ENCODE peak calls at places on chromosomes 6 and 20, in five cellular contexts. U, P, A, R and C are unnamed samples.

GRCh38 chr6:44028767-44029166 is 98.5 kb downstream of the MRPL14 start:
- DNase-seq in R (no peak), P (peak), A (no peak), U (no peak), C (peak)

GRCh38 chr20:1415667-1416468 is 23.0 kb upstream of the FKBP1A start:
- DNase-seq in P (peak), A (no peak), U (peak), R (no peak), C (no peak)

GRCh38 chr20:48632825-48633619 is 194.8 kb downstream of the PREX1 start:
- DNase-seq in A (no peak), U (no peak), R (no peak), P (no peak), C (no peak)

GRCh38 chr6:116218866-116219265 is 35.0 kb downstream of the TSPYL4 start:
- DNase-seq in U (no peak), P (no peak), A (no peak), R (no peak), C (no peak)

GRCh38 chr6:143620461-143620860 is 57.3 kb upstream of the PHACTR2 start:
- DNase-seq in R (no peak), A (no peak), U (peak), P (no peak), C (no peak)

GRCh38 chr6:153963352-153963751 is 75.7 kb upstream of the OPRM1 start:
- DNase-seq in U (no peak), R (no peak), P (no peak), A (no peak), C (no peak)

GRCh38 chr6:101931766-101932165 is 538.3 kb downstream of the GRIK2 start:
- DNase-seq in U (no peak), R (no peak), A (no peak), P (no peak), C (no peak)

GRCh38 chr20:45343445-45343866 is 4.8 kb downstream of the SDC4 start:
- DNase-seq in U (no peak), A (no peak), P (peak), R (no peak), C (no peak)

GRCh38 chr6:144352310-144352709 is 67.2 kb downstream of the UTRN start:
- DNase-seq in P (no peak), U (peak), A (no peak), R (no peak), C (no peak)

GRCh38 chr6:35318200-35318844 is 20.7 kb downstream of the DEF6 start:
- DNase-seq in R (peak), A (peak), P (peak), U (peak), C (peak)

GRCh38 chr6:149929422-149929821 is 6.5 kb upstream of the RAET1G start:
- DNase-seq in A (no peak), P (no peak), R (no peak), U (no peak), C (no peak)

GRCh38 chr6:27889275-27889627 is 22.9 kb downstream of the OR2B2 start:
- DNase-seq in A (no peak), P (no peak), R (no peak), U (peak), C (no peak)

GRCh38 chr6:64817525-64817924 is 889.5 kb downstream of the EYS start:
- DNase-seq in R (no peak), U (no peak), A (no peak), P (no peak), C (no peak)

GRCh38 chr20:326645-327031 is 1.3 kb downstream of the SOX12 start:
- DNase-seq in U (no peak), A (peak), R (peak), P (no peak), C (peak)

GRCh38 chr20:401682-402495 is 6.2 kb upstream of the RBCK1 start:
- DNase-seq in P (no peak), R (no peak), U (peak), A (no peak), C (no peak)

GRCh38 chr6:21135484-21136005 is 458.0 kb upstream of the SOX4 start:
- DNase-seq in U (no peak), R (no peak), P (no peak), A (no peak), C (no peak)

GRCh38 chr20:34001378-34001777 is 7.7 kb downstream of the RALY start:
- DNase-seq in P (no peak), R (no peak), U (no peak), A (no peak), C (no peak)

GRCh38 chr6:4776967-4777925 is 1.0 kb downstream of the CDYL start:
- DNase-seq in A (no peak), P (peak), U (peak), R (no peak), C (peak)

GRCh38 chr6:126661646-126662045 is 321.7 kb downstream of the CENPW start:
- DNase-seq in R (no peak), P (no peak), A (no peak), U (peak), C (no peak)

GRCh38 chr6:53199156-53199555 is 50.5 kb upstream of the GCM1 start:
- DNase-seq in U (no peak), R (no peak), A (no peak), P (no peak), C (no peak)

GRCh38 chr20:51597389-51598231 is 55.1 kb upstream of the NFATC2 start:
- DNase-seq in A (no peak), U (no peak), P (no peak), R (no peak), C (no peak)

GRCh38 chr6:80541186-80541585 is 434.7 kb downstream of the BCKDHB start:
- DNase-seq in A (no peak), R (no peak), U (peak), P (no peak), C (no peak)

GRCh38 chr6:71190809-71191208 is 97.8 kb upstream of the OGFRL1 start:
- DNase-seq in R (no peak), U (peak), A (no peak), P (no peak), C (no peak)

GRCh38 chr6:29723666-29724588 is 693 bp downstream of the HLA-F start:
- DNase-seq in P (peak), R (peak), A (peak), U (no peak), C (peak)

GRCh38 chr6:156283091-156283490 is 494.1 kb upstream of the ARID1B start:
- DNase-seq in U (no peak), P (no peak), R (no peak), A (no peak), C (no peak)

GRCh38 chr6:156816505-156816904 is 39.3 kb downstream of the ARID1B start:
- DNase-seq in U (peak), A (no peak), P (peak), R (no peak), C (peak)

GRCh38 chr6:79431469-79431868 is 105.8 kb downstream of the LCA5 start:
- DNase-seq in R (no peak), P (no peak), A (no peak), U (no peak), C (no peak)

GRCh38 chr6:83514877-83515466 is 2.6 kb downstream of the PRSS35 start:
- DNase-seq in A (no peak), P (peak), R (no peak), U (peak), C (no peak)

GRCh38 chr6:157148391-157149323 is 174.7 kb downstream of the TMEM242 start:
- DNase-seq in R (peak), P (no peak), A (peak), U (peak), C (no peak)

GRCh38 chr20:44586289-44586911 is 4.0 kb downstream of the PKIG start:
- DNase-seq in R (no peak), U (no peak), A (no peak), P (no peak), C (no peak)

GRCh38 chr6:38542031-38542430 is 97.7 kb downstream of the BTBD9 start:
- DNase-seq in P (no peak), R (no peak), A (no peak), U (peak), C (no peak)

GRCh38 chr6:133767571-133767970 is 121.3 kb upstream of the TCF21 start:
- DNase-seq in A (no peak), R (no peak), U (peak), P (no peak), C (no peak)

GRCh38 chr6:140274548-140274947 is 900.1 kb upstream of the CITED2 start:
- DNase-seq in R (no peak), U (no peak), P (no peak), A (no peak), C (no peak)

GRCh38 chr20:51311636-51312479 is 230.7 kb downstream of the NFATC2 start:
- DNase-seq in P (no peak), A (no peak), R (no peak), U (no peak), C (no peak)

GRCh38 chr6:21049572-21049971 is 515.3 kb downstream of the CDKAL1 start:
- DNase-seq in R (no peak), P (no peak), A (no peak), U (peak), C (no peak)

GRCh38 chr6:127963495-127963894 is 62.6 kb upstream of the THEMIS start:
- DNase-seq in P (no peak), U (no peak), R (no peak), A (no peak), C (no peak)

GRCh38 chr20:41927189-41927588 is 309.0 kb upstream of the CHD6 start:
- DNase-seq in R (no peak), A (no peak), P (no peak), U (no peak), C (no peak)

GRCh38 chr20:43448748-43449535 is 8.8 kb upstream of the SRSF6 start:
- DNase-seq in P (peak), R (no peak), A (no peak), U (peak), C (no peak)

GRCh38 chr6:17138033-17138432 is 36.2 kb downstream of the STMND1 start:
- DNase-seq in U (no peak), R (no peak), P (no peak), A (no peak), C (no peak)
- H3K4me3 ChIP-seq in U (no peak), R (no peak), P (no peak), A (no peak), C (no peak)

DNA sequence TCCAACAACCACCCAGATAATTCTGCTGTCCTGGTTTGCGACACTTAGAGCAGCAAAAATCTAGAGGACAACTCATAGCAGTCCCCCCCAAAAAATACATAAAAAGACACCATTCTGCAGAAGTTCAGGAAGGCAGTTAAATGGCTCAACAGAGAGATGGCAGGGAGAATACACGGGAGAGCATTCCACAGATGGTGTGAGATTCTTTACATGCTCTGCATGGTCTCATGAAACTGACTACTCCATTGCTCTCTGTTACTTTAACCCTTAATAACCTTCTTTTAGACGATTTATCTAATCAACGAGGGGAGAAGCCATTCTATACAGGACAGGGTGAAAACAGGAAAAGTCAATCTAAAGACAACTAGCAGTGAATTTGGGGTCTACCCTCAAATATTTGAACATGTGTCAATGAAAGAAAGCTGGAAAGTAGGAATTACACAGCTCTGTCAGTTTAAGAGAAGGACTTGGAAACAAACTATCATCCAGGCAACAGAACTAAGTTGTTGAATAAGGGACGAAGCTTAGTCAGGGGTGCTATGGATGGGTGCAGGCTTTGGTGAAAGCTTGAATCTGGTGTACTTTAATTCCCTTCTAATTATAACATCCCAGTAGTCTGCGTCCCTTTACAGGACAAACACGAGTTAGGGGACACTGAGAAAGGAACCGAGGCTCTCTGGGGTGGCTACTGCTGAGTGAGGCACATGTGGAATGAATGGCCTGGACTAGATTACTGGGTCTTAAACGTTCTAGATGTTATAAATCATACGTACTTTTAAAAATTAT is 5.1 kb downstream of the PERP start:
- DNase-seq in P (no peak), U (no peak), R (no peak), A (no peak), C (no peak)
- H3K4me3 ChIP-seq in P (no peak), U (no peak), R (no peak), A (peak), C (no peak)

GRCh38 chr20:15887387-15887786 is 685.9 kb downstream of the KIF16B start:
- DNase-seq in A (no peak), P (no peak), R (no peak), U (no peak), C (no peak)

GRCh38 chr20:15882553-15882952 is 690.7 kb downstream of the KIF16B start:
- DNase-seq in U (peak), R (no peak), A (no peak), P (no peak), C (no peak)
- H3K4me3 ChIP-seq in U (no peak), R (no peak), A (no peak), P (no peak), C (no peak)

DNA sequence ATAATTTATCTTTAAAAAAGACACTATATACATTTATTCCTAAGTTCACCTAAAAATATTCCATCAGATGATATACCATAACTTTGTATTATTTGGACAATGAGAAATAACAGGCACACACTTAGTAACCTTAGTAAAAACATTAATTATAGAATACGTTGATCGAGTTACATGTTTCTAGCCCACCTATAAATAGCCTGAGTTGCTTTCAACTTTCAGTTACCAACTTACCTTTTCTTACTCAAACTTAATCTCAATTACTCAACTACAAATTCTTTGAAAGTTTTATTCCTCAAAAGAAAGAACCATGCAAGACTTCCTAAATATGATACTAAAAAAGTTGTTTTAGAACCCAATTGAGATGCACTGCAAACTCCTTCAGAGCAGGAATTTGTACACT is 12.2 kb downstream of the ARHGAP18 start:
- DNase-seq in U (no peak), A (no peak), R (no peak), P (no peak), C (no peak)
- H3K4me3 ChIP-seq in U (no peak), A (no peak), R (no peak), P (no peak), C (no peak)

DNA sequence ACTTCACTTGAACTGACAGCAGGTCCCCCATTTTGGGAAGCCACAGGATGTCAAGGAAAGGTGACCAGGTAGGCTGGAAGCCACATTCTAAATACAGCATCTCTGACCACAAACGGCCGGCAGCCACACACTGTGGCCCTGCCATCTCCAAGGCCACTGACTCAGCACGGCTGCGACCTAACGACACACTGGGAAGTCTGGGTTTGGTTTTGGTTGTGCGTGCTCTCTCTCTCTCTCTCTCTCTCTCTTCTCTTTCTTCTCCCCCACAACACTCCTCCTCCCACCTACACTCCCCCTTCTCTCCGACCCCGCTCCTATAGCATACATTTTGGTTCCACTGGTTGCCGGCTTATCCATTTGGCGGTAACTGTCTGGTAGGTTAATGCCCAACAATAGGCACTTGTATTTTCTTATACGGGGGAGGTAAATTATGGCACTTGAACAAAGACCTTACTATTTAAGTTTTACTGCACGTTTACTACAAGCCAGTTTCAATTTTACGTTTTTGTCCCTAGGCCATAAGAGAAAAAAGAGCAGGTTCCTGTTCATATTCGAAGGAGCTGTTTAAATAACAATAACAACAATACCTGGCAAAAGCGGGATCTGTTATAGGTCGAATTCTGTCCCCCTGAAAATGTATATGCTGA is 103.6 kb downstream of the GMDS start:
- DNase-seq in P (no peak), A (no peak), U (no peak), R (peak), C (no peak)
- H3K4me3 ChIP-seq in P (no peak), A (no peak), U (no peak), R (no peak), C (no peak)

DNA sequence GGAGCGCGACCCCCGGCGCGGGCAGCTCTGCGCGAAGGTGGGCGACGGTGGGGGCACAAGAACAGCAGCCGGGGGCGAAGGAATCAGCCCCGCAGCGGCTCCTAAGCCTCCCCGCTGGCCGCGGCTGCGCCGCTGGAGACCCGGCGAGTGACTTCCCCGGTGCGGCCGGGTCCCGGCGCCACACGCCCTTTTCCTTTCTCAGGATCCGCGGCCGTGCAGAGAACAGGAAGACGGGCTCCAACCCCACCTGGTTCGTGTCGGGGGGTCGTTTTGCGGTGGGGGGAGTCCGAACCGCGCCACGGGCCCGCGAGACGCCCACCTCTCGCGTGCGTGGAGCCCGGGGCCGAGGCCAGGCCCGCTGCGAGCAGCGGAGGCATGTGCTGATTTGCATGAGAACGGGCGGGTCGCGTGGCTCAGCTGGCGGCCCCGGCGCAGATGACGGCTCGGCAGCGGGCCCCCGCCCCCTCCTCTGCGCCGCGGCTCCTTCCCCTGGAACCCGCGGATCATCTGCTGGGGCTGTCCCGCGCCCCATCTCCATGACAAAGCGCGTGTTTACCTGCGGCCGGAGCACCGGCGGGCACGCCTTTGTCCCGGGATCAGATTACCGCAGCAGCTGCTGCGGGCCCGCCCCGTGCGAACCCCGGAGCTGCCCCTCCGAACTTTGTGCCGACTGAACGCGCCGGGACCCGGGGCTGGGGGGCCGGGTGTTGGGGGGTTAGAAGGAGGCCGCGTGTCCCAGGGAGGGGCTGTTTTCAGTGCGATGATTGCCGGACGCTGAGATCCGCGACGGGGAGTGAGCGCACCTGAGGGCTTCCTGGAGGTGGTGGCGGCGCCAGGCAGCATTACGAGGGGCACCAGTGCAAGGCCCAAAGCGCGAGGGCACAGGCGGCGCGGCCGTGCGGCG is 4.9 kb upstream of the DLL1 start:
- DNase-seq in A (no peak), P (peak), R (peak), U (no peak), C (no peak)
- H3K4me3 ChIP-seq in A (peak), P (peak), R (peak), U (peak), C (peak)

GRCh38 chr6:106884576-106884975 is 90.0 kb downstream of the CD24 start:
- DNase-seq in R (no peak), P (no peak), U (no peak), A (no peak), C (no peak)

GRCh38 chr6:106886922-106887797 is 87.4 kb downstream of the CD24 start:
- DNase-seq in U (no peak), A (no peak), P (no peak), R (no peak), C (no peak)

GRCh38 chr6:106885659-106886058 is 88.9 kb downstream of the CD24 start:
- DNase-seq in P (no peak), U (no peak), A (no peak), R (no peak), C (no peak)

GRCh38 chr6:106883808-106884262 is 90.7 kb downstream of the CD24 start:
- DNase-seq in U (peak), R (no peak), A (no peak), P (no peak), C (no peak)

GRCh38 chr6:106886444-106886843 is 88.1 kb downstream of the CD24 start:
- DNase-seq in R (no peak), A (no peak), U (no peak), P (no peak), C (no peak)
- H3K4me3 ChIP-seq in R (no peak), A (no peak), U (no peak), P (no peak), C (no peak)

DNA sequence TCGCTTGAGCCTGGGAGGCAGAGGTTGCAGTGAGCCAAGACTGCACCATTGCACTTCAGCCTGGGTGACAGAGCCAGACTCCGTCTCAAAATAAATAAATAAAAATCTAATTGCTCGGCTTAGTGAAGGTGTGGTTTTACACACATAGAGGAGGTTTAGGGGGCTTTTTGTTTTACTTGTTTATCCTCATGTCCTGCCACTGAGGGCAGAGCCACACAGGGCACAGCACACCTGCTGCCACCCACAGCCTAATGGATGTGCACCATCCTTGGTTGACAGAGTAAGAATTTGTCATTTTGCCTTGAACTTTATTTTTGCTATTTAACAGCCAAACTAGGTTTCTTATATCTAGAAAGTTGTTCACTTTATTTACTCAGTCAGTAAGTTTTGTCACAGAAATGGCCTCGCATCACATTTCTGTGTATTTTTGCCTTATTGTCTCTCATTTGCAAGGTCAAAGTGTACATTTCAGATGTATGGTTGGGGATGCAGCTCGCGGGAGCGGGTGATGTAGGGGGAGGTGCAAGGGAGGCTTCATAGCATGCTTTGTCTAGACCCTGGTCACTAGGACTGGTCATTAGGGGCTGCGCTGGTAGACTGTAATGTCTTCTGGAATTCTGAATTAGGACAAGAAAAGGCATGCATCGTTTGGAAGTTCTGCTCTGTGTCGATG is 67.8 kb upstream of the NAA20 start:
- DNase-seq in A (no peak), R (no peak), U (no peak), P (no peak), C (no peak)
- H3K4me3 ChIP-seq in A (no peak), R (no peak), U (no peak), P (no peak), C (no peak)